ENCODE peak calls at places on chromosomes 16 and 17, in five cellular contexts. One of them, this sample, is unnamed.

GRCh38 chr17:12979826-12980500 is 37.9 kb downstream of the ELAC2 start:
- DNase-seq in head of caudate nucleus: no peak
- DNase-seq in ecto neural progenitor cell: no peak
- DNase-seq in central memory CD8-positive, alpha-beta T cell: no peak
- DNase-seq in HCEC 1CT: peak
- DNase-seq in this sample: no peak

GRCh38 chr17:49388692-49389513 is 25.8 kb downstream of the PHB1 start:
- DNase-seq in central memory CD8-positive, alpha-beta T cell: no peak
- DNase-seq in ecto neural progenitor cell: no peak
- DNase-seq in HCEC 1CT: peak
- DNase-seq in head of caudate nucleus: no peak
- DNase-seq in this sample: no peak

GRCh38 chr17:50511058-50511457 is 2.8 kb downstream of the MYCBPAP start:
- DNase-seq in ecto neural progenitor cell: no peak
- DNase-seq in head of caudate nucleus: no peak
- DNase-seq in central memory CD8-positive, alpha-beta T cell: peak
- DNase-seq in HCEC 1CT: no peak
- DNase-seq in this sample: no peak

GRCh38 chr16:23317266-23317661 is 15.2 kb downstream of the SCNN1B start:
- DNase-seq in ecto neural progenitor cell: no peak
- DNase-seq in HCEC 1CT: no peak
- DNase-seq in central memory CD8-positive, alpha-beta T cell: no peak
- DNase-seq in head of caudate nucleus: no peak
- DNase-seq in this sample: no peak

GRCh38 chr17:48647964-48648245 is 21.7 kb upstream of the HOXB9 start:
- DNase-seq in HCEC 1CT: no peak
- DNase-seq in ecto neural progenitor cell: no peak
- DNase-seq in head of caudate nucleus: no peak
- DNase-seq in central memory CD8-positive, alpha-beta T cell: no peak
- DNase-seq in this sample: no peak

GRCh38 chr17:17713839-17714238 is 32.6 kb downstream of the RAI1 start:
- DNase-seq in central memory CD8-positive, alpha-beta T cell: no peak
- DNase-seq in ecto neural progenitor cell: no peak
- DNase-seq in HCEC 1CT: peak
- DNase-seq in head of caudate nucleus: peak
- DNase-seq in this sample: no peak

GRCh38 chr17:82328141-82328993 is 5.2 kb downstream of the SECTM1 start:
- DNase-seq in central memory CD8-positive, alpha-beta T cell: no peak
- DNase-seq in ecto neural progenitor cell: no peak
- DNase-seq in head of caudate nucleus: no peak
- DNase-seq in HCEC 1CT: no peak
- DNase-seq in this sample: no peak

GRCh38 chr16:20628213-20628612 is 52.0 kb upstream of the ACSM2B start:
- DNase-seq in head of caudate nucleus: no peak
- DNase-seq in HCEC 1CT: no peak
- DNase-seq in ecto neural progenitor cell: no peak
- DNase-seq in central memory CD8-positive, alpha-beta T cell: no peak
- DNase-seq in this sample: no peak

GRCh38 chr16:25748099-25748654 is 56.4 kb downstream of the HS3ST4 start:
- DNase-seq in central memory CD8-positive, alpha-beta T cell: no peak
- DNase-seq in head of caudate nucleus: peak
- DNase-seq in ecto neural progenitor cell: no peak
- DNase-seq in HCEC 1CT: no peak
- DNase-seq in this sample: no peak

GRCh38 chr16:71626858-71627213 is 852 bp downstream of the MARVELD3 start:
- DNase-seq in central memory CD8-positive, alpha-beta T cell: no peak
- DNase-seq in ecto neural progenitor cell: no peak
- DNase-seq in head of caudate nucleus: no peak
- DNase-seq in HCEC 1CT: no peak
- DNase-seq in this sample: no peak

GRCh38 chr17:62804822-62805221 is 3.3 kb downstream of the MARCHF10 start:
- DNase-seq in central memory CD8-positive, alpha-beta T cell: no peak
- DNase-seq in head of caudate nucleus: no peak
- DNase-seq in HCEC 1CT: peak
- DNase-seq in ecto neural progenitor cell: no peak
- DNase-seq in this sample: no peak

GRCh38 chr17:78717431-78717980 is 64.6 kb downstream of the CYTH1 start:
- DNase-seq in ecto neural progenitor cell: no peak
- DNase-seq in head of caudate nucleus: peak
- DNase-seq in HCEC 1CT: peak
- DNase-seq in central memory CD8-positive, alpha-beta T cell: no peak
- DNase-seq in this sample: no peak

GRCh38 chr17:29145289-29146058 is 34.7 kb downstream of the MYO18A start:
- DNase-seq in central memory CD8-positive, alpha-beta T cell: peak
- DNase-seq in head of caudate nucleus: peak
- DNase-seq in HCEC 1CT: peak
- DNase-seq in ecto neural progenitor cell: peak
- DNase-seq in this sample: no peak

GRCh38 chr17:4722678-4723240 is 8.5 kb upstream of the MED11 start:
- DNase-seq in central memory CD8-positive, alpha-beta T cell: no peak
- DNase-seq in HCEC 1CT: no peak
- DNase-seq in head of caudate nucleus: no peak
- DNase-seq in ecto neural progenitor cell: no peak
- DNase-seq in this sample: no peak

GRCh38 chr17:31535581-31535981 is 144.1 kb downstream of the RAB11FIP4 start:
- DNase-seq in HCEC 1CT: no peak
- DNase-seq in ecto neural progenitor cell: no peak
- DNase-seq in central memory CD8-positive, alpha-beta T cell: no peak
- DNase-seq in head of caudate nucleus: no peak
- DNase-seq in this sample: no peak

GRCh38 chr16:525520-526180 is 1.9 kb upstream of the CAPN15 start:
- DNase-seq in HCEC 1CT: peak
- DNase-seq in ecto neural progenitor cell: no peak
- DNase-seq in central memory CD8-positive, alpha-beta T cell: peak
- DNase-seq in head of caudate nucleus: peak
- DNase-seq in this sample: no peak

GRCh38 chr16:57882797-57883196 is 80.5 kb upstream of the KIFC3 start:
- DNase-seq in HCEC 1CT: peak
- DNase-seq in ecto neural progenitor cell: no peak
- DNase-seq in head of caudate nucleus: no peak
- DNase-seq in central memory CD8-positive, alpha-beta T cell: no peak
- DNase-seq in this sample: no peak

GRCh38 chr17:81348097-81349055 is 46.9 kb upstream of the BAHCC1 start:
- DNase-seq in ecto neural progenitor cell: peak
- DNase-seq in HCEC 1CT: no peak
- DNase-seq in head of caudate nucleus: no peak
- DNase-seq in central memory CD8-positive, alpha-beta T cell: no peak
- DNase-seq in this sample: no peak

GRCh38 chr17:55458977-55459376 is 37.3 kb upstream of the MMD start:
- DNase-seq in ecto neural progenitor cell: no peak
- DNase-seq in head of caudate nucleus: no peak
- DNase-seq in HCEC 1CT: peak
- DNase-seq in central memory CD8-positive, alpha-beta T cell: no peak
- DNase-seq in this sample: no peak

GRCh38 chr17:41524261-41524660 is 3.8 kb downstream of the KRT19 start:
- DNase-seq in ecto neural progenitor cell: no peak
- DNase-seq in HCEC 1CT: no peak
- DNase-seq in head of caudate nucleus: no peak
- DNase-seq in central memory CD8-positive, alpha-beta T cell: no peak
- DNase-seq in this sample: no peak

GRCh38 chr16:75306102-75306762 is 54.8 kb upstream of the BCAR1 start:
- DNase-seq in ecto neural progenitor cell: no peak
- DNase-seq in HCEC 1CT: no peak
- DNase-seq in central memory CD8-positive, alpha-beta T cell: no peak
- DNase-seq in head of caudate nucleus: no peak
- DNase-seq in this sample: no peak

GRCh38 chr16:23174622-23175021 is 7.9 kb upstream of the SCNN1G start:
- DNase-seq in HCEC 1CT: no peak
- DNase-seq in central memory CD8-positive, alpha-beta T cell: no peak
- DNase-seq in head of caudate nucleus: no peak
- DNase-seq in ecto neural progenitor cell: no peak
- DNase-seq in this sample: no peak

GRCh38 chr16:67146523-67147357 is 4.1 kb downstream of the B3GNT9 start:
- DNase-seq in ecto neural progenitor cell: no peak
- DNase-seq in HCEC 1CT: peak
- DNase-seq in central memory CD8-positive, alpha-beta T cell: no peak
- DNase-seq in head of caudate nucleus: no peak
- DNase-seq in this sample: no peak

GRCh38 chr17:77828749-77829539 is 129.6 kb upstream of the TNRC6C start:
- DNase-seq in HCEC 1CT: no peak
- DNase-seq in ecto neural progenitor cell: no peak
- DNase-seq in head of caudate nucleus: no peak
- DNase-seq in central memory CD8-positive, alpha-beta T cell: no peak
- DNase-seq in this sample: no peak

GRCh38 chr17:80790021-80790765 is 201.4 kb upstream of the CHMP6 start:
- DNase-seq in ecto neural progenitor cell: no peak
- DNase-seq in head of caudate nucleus: no peak
- DNase-seq in central memory CD8-positive, alpha-beta T cell: no peak
- DNase-seq in HCEC 1CT: no peak
- DNase-seq in this sample: no peak

GRCh38 chr17:4950075-4950756 is 703 bp upstream of the ENO3 start:
- DNase-seq in head of caudate nucleus: no peak
- DNase-seq in HCEC 1CT: peak
- DNase-seq in central memory CD8-positive, alpha-beta T cell: no peak
- DNase-seq in ecto neural progenitor cell: peak
- DNase-seq in this sample: no peak

This sample was measured in vagina.